ENCODE peak calls at places on chromosomes 4 and X, in four cellular contexts. S is amniotic stem cell; V is MCF 10A; J is stimulated activated CD4-positive, alpha-beta T cell treated with anti-CD3 and anti-CD28 coated beads, Interleukin-2, amount 100 ng/mL, for 48 hours. T is an unnamed sample.

GRCh38 chr4:79576480-79576803 is 168.4 kb upstream of the GK2 start:
- DNase-seq in S (peak; percentile 9), V (peak; percentile 51), J (no peak), T (peak; percentile 5)

GRCh38 chr4:40662962-40663604 is 33.4 kb upstream of the RBM47 start:
- DNase-seq in S (peak; percentile 64), V (peak; percentile 73), J (peak; percentile 31), T (no peak)

GRCh38 chr4:128649575-128650205 is 159.8 kb upstream of the JADE1 start:
- DNase-seq in S (no peak), V (no peak), J (no peak), T (no peak)

GRCh38 chrX:33434256-33435092 is 223.1 kb upstream of the DMD start:
- DNase-seq in S (peak; percentile 2), V (peak; percentile 71), J (peak; percentile 28), T (peak; percentile 33)

GRCh38 chr4:182339246-182339645 is 96.0 kb downstream of the TENM3 start:
- DNase-seq in S (no peak), V (no peak), J (no peak), T (no peak)

GRCh38 chr4:8344387-8344786 is 74.8 kb downstream of the HTRA3 start:
- DNase-seq in S (no peak), V (no peak), J (no peak), T (no peak)

GRCh38 chr4:26713563-26714145 is 129.8 kb downstream of the TBC1D19 start:
- DNase-seq in S (no peak), V (no peak), J (no peak), T (no peak)

GRCh38 chrX:22247169-22247568 is 25.5 kb upstream of the CBLL2 start:
- DNase-seq in S (no peak), V (no peak), J (no peak), T (no peak)

GRCh38 chr4:15003891-15004700 is 1.8 kb downstream of the CPEB2 start:
- DNase-seq in S (no peak), V (peak; percentile 30), J (peak; percentile 31), T (no peak)

GRCh38 chrX:68403060-68403459 is 30.2 kb downstream of the OPHN1 start:
- DNase-seq in S (no peak), V (no peak), J (no peak), T (no peak)

GRCh38 chr4:158496030-158496741 is 25.5 kb upstream of the RXFP1 start:
- DNase-seq in S (no peak), V (peak; percentile 61), J (peak; percentile 32), T (peak; percentile 20)

GRCh38 chrX:39903343-39903742 is 194.4 kb downstream of the BCOR start:
- DNase-seq in S (no peak), V (peak; percentile 47), J (no peak), T (no peak)

GRCh38 chr4:127309360-127310095 is 323.2 kb upstream of the INTU start:
- DNase-seq in S (no peak), V (peak; percentile 49), J (no peak), T (no peak)

T was measured in glomerular endothelial cell.